ENCODE peak calls at places on chromosomes 3 and 15, in four cellular contexts. One of them, this sample, is unnamed.

GRCh38 chr3:169505577-169506155 is 157.8 kb downstream of the MECOM start:
- DNase-seq in activated CD4-positive, alpha-beta T cell treated with anti-CD3 and anti-CD28 coated beads, Interleukin-2, amount 10 ng/mL, durations not matched to agents 7 days and 5 days: no peak
- DNase-seq in stimulated activated CD4-positive, alpha-beta T cell treated with anti-CD3 and anti-CD28 coated beads, Interleukin-4, amount 100 ng/mL, for 4 hours: no peak
- DNase-seq in left kidney: peak
- DNase-seq in this sample: no peak

GRCh38 chr3:13301295-13301987 is 118.7 kb downstream of the NUP210 start:
- DNase-seq in activated CD4-positive, alpha-beta T cell treated with anti-CD3 and anti-CD28 coated beads, Interleukin-2, amount 10 ng/mL, durations not matched to agents 7 days and 5 days: no peak
- DNase-seq in left kidney: no peak
- DNase-seq in stimulated activated CD4-positive, alpha-beta T cell treated with anti-CD3 and anti-CD28 coated beads, Interleukin-4, amount 100 ng/mL, for 4 hours: no peak
- DNase-seq in this sample: no peak

GRCh38 chr3:111852540-111852939 is 6.5 kb upstream of the PHLDB2 start:
- DNase-seq in activated CD4-positive, alpha-beta T cell treated with anti-CD3 and anti-CD28 coated beads, Interleukin-2, amount 10 ng/mL, durations not matched to agents 7 days and 5 days: no peak
- DNase-seq in stimulated activated CD4-positive, alpha-beta T cell treated with anti-CD3 and anti-CD28 coated beads, Interleukin-4, amount 100 ng/mL, for 4 hours: no peak
- DNase-seq in left kidney: no peak
- DNase-seq in this sample: no peak

GRCh38 chr15:50261979-50262378 is 3.5 kb downstream of the HDC start:
- DNase-seq in activated CD4-positive, alpha-beta T cell treated with anti-CD3 and anti-CD28 coated beads, Interleukin-2, amount 10 ng/mL, durations not matched to agents 7 days and 5 days: no peak
- DNase-seq in left kidney: no peak
- DNase-seq in stimulated activated CD4-positive, alpha-beta T cell treated with anti-CD3 and anti-CD28 coated beads, Interleukin-4, amount 100 ng/mL, for 4 hours: no peak
- DNase-seq in this sample: peak

GRCh38 chr15:53693729-53694533 is 65.5 kb downstream of the WDR72 start:
- DNase-seq in stimulated activated CD4-positive, alpha-beta T cell treated with anti-CD3 and anti-CD28 coated beads, Interleukin-4, amount 100 ng/mL, for 4 hours: no peak
- DNase-seq in activated CD4-positive, alpha-beta T cell treated with anti-CD3 and anti-CD28 coated beads, Interleukin-2, amount 10 ng/mL, durations not matched to agents 7 days and 5 days: no peak
- DNase-seq in left kidney: no peak
- DNase-seq in this sample: peak

GRCh38 chr3:24405057-24405456 is 89.6 kb downstream of the THRB start:
- DNase-seq in left kidney: no peak
- DNase-seq in stimulated activated CD4-positive, alpha-beta T cell treated with anti-CD3 and anti-CD28 coated beads, Interleukin-4, amount 100 ng/mL, for 4 hours: no peak
- DNase-seq in activated CD4-positive, alpha-beta T cell treated with anti-CD3 and anti-CD28 coated beads, Interleukin-2, amount 10 ng/mL, durations not matched to agents 7 days and 5 days: no peak
- DNase-seq in this sample: no peak

GRCh38 chr3:79329154-79329553 is 438.6 kb downstream of the ROBO1 start:
- DNase-seq in left kidney: no peak
- DNase-seq in activated CD4-positive, alpha-beta T cell treated with anti-CD3 and anti-CD28 coated beads, Interleukin-2, amount 10 ng/mL, durations not matched to agents 7 days and 5 days: no peak
- DNase-seq in stimulated activated CD4-positive, alpha-beta T cell treated with anti-CD3 and anti-CD28 coated beads, Interleukin-4, amount 100 ng/mL, for 4 hours: no peak
- DNase-seq in this sample: no peak

GRCh38 chr15:81176291-81176893 is 20.3 kb upstream of the IL16 start:
- DNase-seq in stimulated activated CD4-positive, alpha-beta T cell treated with anti-CD3 and anti-CD28 coated beads, Interleukin-4, amount 100 ng/mL, for 4 hours: no peak
- DNase-seq in activated CD4-positive, alpha-beta T cell treated with anti-CD3 and anti-CD28 coated beads, Interleukin-2, amount 10 ng/mL, durations not matched to agents 7 days and 5 days: no peak
- DNase-seq in left kidney: no peak
- DNase-seq in this sample: no peak

GRCh38 chr3:137304313-137305056 is 346.7 kb downstream of the IL20RB start:
- DNase-seq in stimulated activated CD4-positive, alpha-beta T cell treated with anti-CD3 and anti-CD28 coated beads, Interleukin-4, amount 100 ng/mL, for 4 hours: no peak
- DNase-seq in activated CD4-positive, alpha-beta T cell treated with anti-CD3 and anti-CD28 coated beads, Interleukin-2, amount 10 ng/mL, durations not matched to agents 7 days and 5 days: no peak
- DNase-seq in left kidney: no peak
- DNase-seq in this sample: no peak

GRCh38 chr3:46102059-46102779 is 74.9 kb upstream of the XCR1 start:
- DNase-seq in left kidney: no peak
- DNase-seq in stimulated activated CD4-positive, alpha-beta T cell treated with anti-CD3 and anti-CD28 coated beads, Interleukin-4, amount 100 ng/mL, for 4 hours: no peak
- DNase-seq in activated CD4-positive, alpha-beta T cell treated with anti-CD3 and anti-CD28 coated beads, Interleukin-2, amount 10 ng/mL, durations not matched to agents 7 days and 5 days: no peak
- DNase-seq in this sample: no peak